ENCODE peak calls at places on chromosomes 12 and 14, in ten cellular contexts. One of them, this sample, is unnamed. For H3K4me1, the result is how much of the 10 kb centered on the place peaks cover.

GRCh38 chr14:22552827-22553076 is 36.3 kb downstream of the DAD1 start:
- DNase-seq in CD8-positive, alpha-beta T cell: no peak
- DNase-seq in A673: no peak
- DNase-seq in HCT116: no peak
- DNase-seq in uterus: no peak
- DNase-seq in fibroblast of lung: no peak
- DNase-seq in prostate gland: no peak
- DNase-seq in stomach: no peak
- DNase-seq in RWPE2: no peak
- DNase-seq in thoracic aorta: no peak
- DNase-seq in this sample: no peak

GRCh38 chr14:95265106-95266094 is 54.3 kb downstream of the CLMN start:
- DNase-seq in CD8-positive, alpha-beta T cell: no peak
- DNase-seq in thoracic aorta: peak
- DNase-seq in HCT116: peak
- DNase-seq in prostate gland: peak
- DNase-seq in fibroblast of lung: peak
- DNase-seq in A673: peak
- DNase-seq in RWPE2: peak
- DNase-seq in stomach: peak
- DNase-seq in uterus: peak
- DNase-seq in this sample: no peak

GRCh38 chr12:2692156-2692555 is 102.6 kb upstream of the FKBP4 start:
- DNase-seq in stomach: no peak
- DNase-seq in thoracic aorta: no peak
- DNase-seq in prostate gland: no peak
- DNase-seq in A673: no peak
- DNase-seq in HCT116: no peak
- DNase-seq in CD8-positive, alpha-beta T cell: peak
- DNase-seq in fibroblast of lung: no peak
- DNase-seq in RWPE2: no peak
- DNase-seq in uterus: no peak
- DNase-seq in this sample: no peak

GRCh38 chr14:67908061-67908767 is 88.6 kb downstream of the RAD51B start:
- DNase-seq in prostate gland: no peak
- DNase-seq in A673: no peak
- DNase-seq in stomach: no peak
- DNase-seq in HCT116: no peak
- DNase-seq in RWPE2: no peak
- DNase-seq in CD8-positive, alpha-beta T cell: no peak
- DNase-seq in uterus: no peak
- DNase-seq in fibroblast of lung: peak
- DNase-seq in thoracic aorta: no peak
- DNase-seq in this sample: no peak

GRCh38 chr12:115464008-115464672 is 780.2 kb upstream of the TBX3 start:
- DNase-seq in stomach: no peak
- DNase-seq in CD8-positive, alpha-beta T cell: no peak
- DNase-seq in HCT116: no peak
- DNase-seq in RWPE2: no peak
- DNase-seq in thoracic aorta: no peak
- DNase-seq in fibroblast of lung: no peak
- DNase-seq in uterus: no peak
- DNase-seq in prostate gland: peak
- DNase-seq in A673: no peak
- DNase-seq in this sample: no peak

GRCh38 chr12:47839214-47839613 is 19.5 kb upstream of the HDAC7 start:
- DNase-seq in fibroblast of lung: no peak
- DNase-seq in prostate gland: no peak
- DNase-seq in RWPE2: no peak
- DNase-seq in A673: no peak
- DNase-seq in CD8-positive, alpha-beta T cell: no peak
- DNase-seq in uterus: no peak
- DNase-seq in stomach: no peak
- DNase-seq in thoracic aorta: no peak
- DNase-seq in HCT116: no peak
- DNase-seq in this sample: peak

GRCh38 chr12:117567644-117568043 is 206.2 kb upstream of the NOS1 start:
- DNase-seq in A673: no peak
- DNase-seq in uterus: no peak
- DNase-seq in CD8-positive, alpha-beta T cell: no peak
- DNase-seq in prostate gland: no peak
- DNase-seq in thoracic aorta: no peak
- DNase-seq in stomach: no peak
- DNase-seq in HCT116: no peak
- DNase-seq in RWPE2: no peak
- DNase-seq in fibroblast of lung: no peak
- DNase-seq in this sample: no peak

GRCh38 chr12:55934773-55935172 is 3.8 kb downstream of the DGKA start:
- DNase-seq in CD8-positive, alpha-beta T cell: no peak
- DNase-seq in prostate gland: no peak
- DNase-seq in fibroblast of lung: no peak
- DNase-seq in HCT116: no peak
- DNase-seq in stomach: no peak
- DNase-seq in A673: no peak
- DNase-seq in thoracic aorta: no peak
- DNase-seq in uterus: no peak
- DNase-seq in RWPE2: no peak
- DNase-seq in this sample: no peak

GRCh38 chr14:78074546-78074945 is 95.6 kb upstream of the NRXN3 start:
- DNase-seq in stomach: no peak
- DNase-seq in uterus: no peak
- DNase-seq in RWPE2: no peak
- DNase-seq in A673: no peak
- DNase-seq in fibroblast of lung: peak
- DNase-seq in prostate gland: no peak
- DNase-seq in CD8-positive, alpha-beta T cell: no peak
- DNase-seq in HCT116: no peak
- DNase-seq in thoracic aorta: no peak
- DNase-seq in this sample: no peak

GRCh38 chr12:29970501-29970900 is 186.8 kb upstream of the TMTC1 start:
- DNase-seq in CD8-positive, alpha-beta T cell: no peak
- DNase-seq in A673: no peak
- DNase-seq in fibroblast of lung: no peak
- DNase-seq in prostate gland: no peak
- DNase-seq in uterus: no peak
- DNase-seq in thoracic aorta: no peak
- DNase-seq in RWPE2: no peak
- DNase-seq in HCT116: no peak
- DNase-seq in stomach: no peak
- DNase-seq in this sample: no peak

GRCh38 chr14:67241416-67242362 is at the start of gene PALS1:
- DNase-seq in stomach: no peak
- DNase-seq in A673: peak
- DNase-seq in CD8-positive, alpha-beta T cell: no peak
- DNase-seq in uterus: no peak
- DNase-seq in RWPE2: peak
- DNase-seq in fibroblast of lung: peak
- DNase-seq in thoracic aorta: no peak
- DNase-seq in HCT116: peak
- DNase-seq in prostate gland: no peak
- DNase-seq in this sample: no peak

GRCh38 chr12:66965613-66966012 is 286.7 kb upstream of the GRIP1 start:
- DNase-seq in uterus: no peak
- DNase-seq in stomach: no peak
- DNase-seq in A673: peak
- DNase-seq in thoracic aorta: no peak
- DNase-seq in fibroblast of lung: peak
- DNase-seq in prostate gland: no peak
- DNase-seq in CD8-positive, alpha-beta T cell: no peak
- DNase-seq in RWPE2: no peak
- DNase-seq in HCT116: no peak
- DNase-seq in this sample: no peak

DNA sequence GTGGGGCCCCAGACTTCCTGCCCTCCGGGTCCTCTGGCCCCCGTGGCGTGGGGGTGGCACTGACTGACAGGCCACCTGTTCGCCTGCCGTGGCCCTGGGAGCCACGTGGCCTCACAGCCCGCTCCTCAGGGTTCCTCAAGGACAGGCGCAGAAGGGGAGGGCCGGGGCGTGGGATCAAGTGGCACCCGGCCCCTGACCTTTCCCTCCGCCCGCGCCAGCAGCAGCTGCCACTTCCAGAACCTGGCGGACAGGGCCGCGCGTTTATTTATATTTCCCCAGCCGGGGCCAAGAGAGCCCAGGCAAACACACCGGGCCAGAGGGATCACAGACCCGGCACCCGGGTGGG is 92.6 kb downstream of the RFLNA start:
- DNase-seq in HCT116: no peak
- DNase-seq in uterus: no peak
- DNase-seq in fibroblast of lung: no peak
- DNase-seq in thoracic aorta: no peak
- DNase-seq in CD8-positive, alpha-beta T cell: no peak
- DNase-seq in A673: no peak
- DNase-seq in RWPE2: no peak
- DNase-seq in stomach: peak
- DNase-seq in prostate gland: no peak
- DNase-seq in this sample: peak
- H3K4me1 ChIP-seq in HCT116: half or more
- H3K4me1 ChIP-seq in uterus: under half
- H3K4me1 ChIP-seq in fibroblast of lung: half or more
- H3K4me1 ChIP-seq in thoracic aorta: under half
- H3K4me1 ChIP-seq in CD8-positive, alpha-beta T cell: under half
- H3K4me1 ChIP-seq in A673: under half
- H3K4me1 ChIP-seq in RWPE2: half or more
- H3K4me1 ChIP-seq in stomach: half or more
- H3K4me1 ChIP-seq in prostate gland: under half
- H3K4me1 ChIP-seq in this sample: half or more

GRCh38 chr12:77324416-77324762 is 259.0 kb upstream of the E2F7 start:
- DNase-seq in stomach: no peak
- DNase-seq in prostate gland: no peak
- DNase-seq in thoracic aorta: no peak
- DNase-seq in HCT116: no peak
- DNase-seq in CD8-positive, alpha-beta T cell: no peak
- DNase-seq in uterus: no peak
- DNase-seq in A673: no peak
- DNase-seq in fibroblast of lung: peak
- DNase-seq in RWPE2: no peak
- DNase-seq in this sample: no peak

GRCh38 chr12:77328326-77328725 is 263.0 kb upstream of the E2F7 start:
- DNase-seq in HCT116: no peak
- DNase-seq in RWPE2: no peak
- DNase-seq in uterus: no peak
- DNase-seq in A673: no peak
- DNase-seq in stomach: no peak
- DNase-seq in thoracic aorta: no peak
- DNase-seq in prostate gland: no peak
- DNase-seq in fibroblast of lung: no peak
- DNase-seq in CD8-positive, alpha-beta T cell: no peak
- DNase-seq in this sample: no peak

GRCh38 chr12:77325505-77325904 is 260.1 kb upstream of the E2F7 start:
- DNase-seq in uterus: peak
- DNase-seq in A673: no peak
- DNase-seq in thoracic aorta: no peak
- DNase-seq in stomach: no peak
- DNase-seq in RWPE2: no peak
- DNase-seq in prostate gland: no peak
- DNase-seq in fibroblast of lung: no peak
- DNase-seq in HCT116: no peak
- DNase-seq in CD8-positive, alpha-beta T cell: no peak
- DNase-seq in this sample: peak

GRCh38 chr12:77323778-77324415 is 258.5 kb upstream of the E2F7 start:
- DNase-seq in CD8-positive, alpha-beta T cell: no peak
- DNase-seq in A673: no peak
- DNase-seq in prostate gland: no peak
- DNase-seq in RWPE2: no peak
- DNase-seq in uterus: no peak
- DNase-seq in thoracic aorta: no peak
- DNase-seq in stomach: no peak
- DNase-seq in HCT116: no peak
- DNase-seq in fibroblast of lung: no peak
- DNase-seq in this sample: no peak

GRCh38 chr12:77324763-77325468 is 259.5 kb upstream of the E2F7 start:
- DNase-seq in HCT116: peak
- DNase-seq in fibroblast of lung: peak
- DNase-seq in stomach: peak
- DNase-seq in prostate gland: peak
- DNase-seq in CD8-positive, alpha-beta T cell: no peak
- DNase-seq in uterus: peak
- DNase-seq in thoracic aorta: no peak
- DNase-seq in RWPE2: no peak
- DNase-seq in A673: peak
- DNase-seq in this sample: peak
- TF ChIP-seq CTCF in HCT116: peak
- TF ChIP-seq CTCF in fibroblast of lung: peak
- TF ChIP-seq CTCF in stomach: no peak
- TF ChIP-seq CTCF in prostate gland: peak
- TF ChIP-seq CTCF in CD8-positive, alpha-beta T cell: no peak
- TF ChIP-seq CTCF in uterus: peak
- TF ChIP-seq CTCF in thoracic aorta: peak
- TF ChIP-seq CTCF in RWPE2: peak
- TF ChIP-seq CTCF in A673: peak
- TF ChIP-seq CTCF in this sample: peak

GRCh38 chr12:92138626-92139025 is 7.0 kb downstream of the BTG1 start:
- DNase-seq in fibroblast of lung: no peak
- DNase-seq in HCT116: no peak
- DNase-seq in stomach: no peak
- DNase-seq in RWPE2: no peak
- DNase-seq in prostate gland: no peak
- DNase-seq in uterus: no peak
- DNase-seq in thoracic aorta: no peak
- DNase-seq in CD8-positive, alpha-beta T cell: no peak
- DNase-seq in A673: no peak
- DNase-seq in this sample: no peak
- H3K4me1 ChIP-seq in fibroblast of lung: under half
- H3K4me1 ChIP-seq in HCT116: under half
- H3K4me1 ChIP-seq in stomach: half or more
- H3K4me1 ChIP-seq in RWPE2: half or more
- H3K4me1 ChIP-seq in prostate gland: under half
- H3K4me1 ChIP-seq in uterus: under half
- H3K4me1 ChIP-seq in thoracic aorta: under half
- H3K4me1 ChIP-seq in CD8-positive, alpha-beta T cell: under half
- H3K4me1 ChIP-seq in A673: half or more
- H3K4me1 ChIP-seq in this sample: under half

DNA sequence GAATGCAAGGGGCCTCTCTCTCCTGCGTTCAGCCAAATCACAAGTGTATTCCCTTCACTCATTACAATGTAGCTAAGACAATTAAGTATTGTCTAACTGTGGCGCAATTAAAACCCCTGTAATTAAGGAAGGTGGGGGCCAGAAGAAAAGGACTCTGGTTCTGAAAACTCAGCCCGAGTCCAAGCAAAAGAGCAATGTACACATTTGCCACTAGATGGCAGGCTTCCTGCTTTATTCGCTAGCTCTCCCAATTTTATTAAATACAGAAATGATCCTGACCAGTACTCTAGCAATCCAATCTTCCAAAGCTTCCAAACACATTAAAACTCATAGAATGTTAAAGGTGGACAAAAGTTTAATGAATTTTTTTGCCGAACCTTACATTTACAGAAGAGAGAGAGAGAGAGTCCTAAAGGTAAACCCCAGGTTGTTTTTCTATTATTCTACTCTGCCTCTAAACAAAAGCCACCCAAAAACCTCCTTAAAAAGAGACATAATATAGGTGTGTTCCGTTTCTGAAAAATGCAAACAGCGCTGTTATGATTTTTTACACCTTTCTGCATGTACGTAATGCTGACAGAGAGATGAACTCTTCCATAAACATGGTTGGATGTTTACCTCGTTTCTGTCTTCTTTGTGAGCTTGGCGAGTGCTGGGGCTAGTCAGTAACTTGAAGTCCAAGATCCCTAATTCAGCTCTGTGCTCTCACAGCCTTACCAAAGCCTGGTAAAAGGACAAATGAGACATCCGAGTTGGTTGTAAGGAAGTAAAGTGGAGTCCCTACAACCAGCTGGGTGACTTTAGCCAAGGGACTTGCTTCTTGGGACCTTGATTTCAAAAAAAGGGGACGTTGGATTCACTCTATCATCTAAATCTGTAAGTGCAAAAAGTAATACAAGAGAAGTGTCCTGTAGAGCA is 50.9 kb upstream of the VASH1 start:
- DNase-seq in HCT116: peak
- DNase-seq in CD8-positive, alpha-beta T cell: no peak
- DNase-seq in fibroblast of lung: peak
- DNase-seq in uterus: no peak
- DNase-seq in stomach: no peak
- DNase-seq in A673: peak
- DNase-seq in thoracic aorta: no peak
- DNase-seq in RWPE2: no peak
- DNase-seq in prostate gland: no peak
- DNase-seq in this sample: no peak
- TF ChIP-seq CTCF in HCT116: peak
- TF ChIP-seq CTCF in CD8-positive, alpha-beta T cell: peak
- TF ChIP-seq CTCF in fibroblast of lung: peak
- TF ChIP-seq CTCF in uterus: peak
- TF ChIP-seq CTCF in stomach: no peak
- TF ChIP-seq CTCF in A673: peak
- TF ChIP-seq CTCF in thoracic aorta: peak
- TF ChIP-seq CTCF in RWPE2: peak
- TF ChIP-seq CTCF in prostate gland: peak
- TF ChIP-seq CTCF in this sample: peak